ENCODE peak calls at places on chromosome 12, in ten cellular contexts. One of them, this sample, is unnamed.

GRCh38 chr12:98838282-98838681 is 193.2 kb downstream of the APAF1 start:
- DNase-seq in hepatocyte: no peak
- DNase-seq in fibroblast of pulmonary artery: peak
- DNase-seq in sigmoid colon: no peak
- DNase-seq in choroid plexus epithelial cell: peak
- DNase-seq in lower lobe of right lung: no peak
- DNase-seq in MG63: peak
- DNase-seq in foreskin fibroblast: peak
- DNase-seq in fibroblast of mammary gland: peak
- DNase-seq in upper lobe of right lung: no peak
- DNase-seq in this sample: no peak

GRCh38 chr12:47752552-47752951 is 6.1 kb downstream of the RAPGEF3 start:
- DNase-seq in hepatocyte: no peak
- DNase-seq in fibroblast of pulmonary artery: no peak
- DNase-seq in sigmoid colon: no peak
- DNase-seq in choroid plexus epithelial cell: no peak
- DNase-seq in lower lobe of right lung: no peak
- DNase-seq in MG63: peak
- DNase-seq in foreskin fibroblast: peak
- DNase-seq in fibroblast of mammary gland: peak
- DNase-seq in upper lobe of right lung: no peak
- DNase-seq in this sample: no peak

GRCh38 chr12:47268501-47269459 is 189.0 kb upstream of the AMIGO2 start:
- DNase-seq in hepatocyte: no peak
- DNase-seq in fibroblast of pulmonary artery: no peak
- DNase-seq in sigmoid colon: no peak
- DNase-seq in choroid plexus epithelial cell: no peak
- DNase-seq in lower lobe of right lung: no peak
- DNase-seq in MG63: no peak
- DNase-seq in foreskin fibroblast: no peak
- DNase-seq in fibroblast of mammary gland: no peak
- DNase-seq in upper lobe of right lung: no peak
- DNase-seq in this sample: no peak

GRCh38 chr12:10052111-10052913 is 21.8 kb downstream of the CLEC9A start:
- DNase-seq in hepatocyte: no peak
- DNase-seq in fibroblast of pulmonary artery: no peak
- DNase-seq in sigmoid colon: no peak
- DNase-seq in choroid plexus epithelial cell: no peak
- DNase-seq in lower lobe of right lung: no peak
- DNase-seq in MG63: no peak
- DNase-seq in foreskin fibroblast: no peak
- DNase-seq in fibroblast of mammary gland: no peak
- DNase-seq in upper lobe of right lung: no peak
- DNase-seq in this sample: no peak

GRCh38 chr12:62986844-62987243 is 51.9 kb upstream of the PPM1H start:
- DNase-seq in hepatocyte: no peak
- DNase-seq in fibroblast of pulmonary artery: no peak
- DNase-seq in sigmoid colon: no peak
- DNase-seq in choroid plexus epithelial cell: no peak
- DNase-seq in lower lobe of right lung: no peak
- DNase-seq in MG63: no peak
- DNase-seq in foreskin fibroblast: no peak
- DNase-seq in fibroblast of mammary gland: no peak
- DNase-seq in upper lobe of right lung: no peak
- DNase-seq in this sample: no peak

GRCh38 chr12:6288235-6288634 is 22.2 kb upstream of the PLEKHG6 start:
- DNase-seq in hepatocyte: no peak
- DNase-seq in fibroblast of pulmonary artery: peak
- DNase-seq in sigmoid colon: no peak
- DNase-seq in choroid plexus epithelial cell: peak
- DNase-seq in lower lobe of right lung: no peak
- DNase-seq in MG63: no peak
- DNase-seq in foreskin fibroblast: peak
- DNase-seq in fibroblast of mammary gland: peak
- DNase-seq in upper lobe of right lung: no peak
- DNase-seq in this sample: no peak

GRCh38 chr12:63070709-63071108 is 80.3 kb downstream of the AVPR1A start:
- DNase-seq in hepatocyte: no peak
- DNase-seq in fibroblast of pulmonary artery: no peak
- DNase-seq in sigmoid colon: no peak
- DNase-seq in choroid plexus epithelial cell: peak
- DNase-seq in lower lobe of right lung: no peak
- DNase-seq in MG63: no peak
- DNase-seq in foreskin fibroblast: no peak
- DNase-seq in fibroblast of mammary gland: no peak
- DNase-seq in upper lobe of right lung: no peak
- DNase-seq in this sample: no peak

GRCh38 chr12:68675098-68675842 is 11.5 kb upstream of the NUP107 start:
- DNase-seq in hepatocyte: no peak
- DNase-seq in fibroblast of pulmonary artery: no peak
- DNase-seq in sigmoid colon: no peak
- DNase-seq in choroid plexus epithelial cell: no peak
- DNase-seq in lower lobe of right lung: peak
- DNase-seq in MG63: no peak
- DNase-seq in foreskin fibroblast: no peak
- DNase-seq in fibroblast of mammary gland: no peak
- DNase-seq in upper lobe of right lung: no peak
- DNase-seq in this sample: no peak

GRCh38 chr12:98593351-98594049 is at the start of gene SLC25A3:
- DNase-seq in hepatocyte: peak
- DNase-seq in fibroblast of pulmonary artery: peak
- DNase-seq in sigmoid colon: peak
- DNase-seq in choroid plexus epithelial cell: peak
- DNase-seq in lower lobe of right lung: peak
- DNase-seq in MG63: peak
- DNase-seq in foreskin fibroblast: peak
- DNase-seq in fibroblast of mammary gland: peak
- DNase-seq in upper lobe of right lung: peak
- DNase-seq in this sample: peak

GRCh38 chr12:10068634-10069033 is 30.2 kb downstream of the CLEC1A start:
- DNase-seq in hepatocyte: no peak
- DNase-seq in fibroblast of pulmonary artery: no peak
- DNase-seq in sigmoid colon: no peak
- DNase-seq in choroid plexus epithelial cell: no peak
- DNase-seq in lower lobe of right lung: no peak
- DNase-seq in MG63: no peak
- DNase-seq in foreskin fibroblast: no peak
- DNase-seq in fibroblast of mammary gland: no peak
- DNase-seq in upper lobe of right lung: no peak
- DNase-seq in this sample: no peak

GRCh38 chr12:30440826-30441602 is 254.7 kb downstream of the IPO8 start:
- DNase-seq in hepatocyte: peak
- DNase-seq in fibroblast of pulmonary artery: peak
- DNase-seq in sigmoid colon: no peak
- DNase-seq in choroid plexus epithelial cell: peak
- DNase-seq in lower lobe of right lung: no peak
- DNase-seq in MG63: peak
- DNase-seq in foreskin fibroblast: peak
- DNase-seq in fibroblast of mammary gland: peak
- DNase-seq in upper lobe of right lung: no peak
- DNase-seq in this sample: no peak

GRCh38 chr12:76762556-76762955 is 1.4 kb upstream of the ZDHHC17 start:
- DNase-seq in hepatocyte: peak
- DNase-seq in fibroblast of pulmonary artery: no peak
- DNase-seq in sigmoid colon: no peak
- DNase-seq in choroid plexus epithelial cell: no peak
- DNase-seq in lower lobe of right lung: no peak
- DNase-seq in MG63: no peak
- DNase-seq in foreskin fibroblast: no peak
- DNase-seq in fibroblast of mammary gland: peak
- DNase-seq in upper lobe of right lung: no peak
- DNase-seq in this sample: no peak

GRCh38 chr12:57268264-57268663 is 17.3 kb upstream of the STAC3 start:
- DNase-seq in hepatocyte: no peak
- DNase-seq in fibroblast of pulmonary artery: no peak
- DNase-seq in sigmoid colon: no peak
- DNase-seq in choroid plexus epithelial cell: no peak
- DNase-seq in lower lobe of right lung: no peak
- DNase-seq in MG63: no peak
- DNase-seq in foreskin fibroblast: peak
- DNase-seq in fibroblast of mammary gland: peak
- DNase-seq in upper lobe of right lung: no peak
- DNase-seq in this sample: no peak

GRCh38 chr12:107443320-107444090 is 242.1 kb upstream of the PWP1 start:
- DNase-seq in hepatocyte: no peak
- DNase-seq in fibroblast of pulmonary artery: no peak
- DNase-seq in sigmoid colon: no peak
- DNase-seq in choroid plexus epithelial cell: no peak
- DNase-seq in lower lobe of right lung: no peak
- DNase-seq in MG63: no peak
- DNase-seq in foreskin fibroblast: no peak
- DNase-seq in fibroblast of mammary gland: no peak
- DNase-seq in upper lobe of right lung: no peak
- DNase-seq in this sample: no peak

GRCh38 chr12:107442593-107442992 is 243.0 kb upstream of the PWP1 start:
- DNase-seq in hepatocyte: no peak
- DNase-seq in fibroblast of pulmonary artery: no peak
- DNase-seq in sigmoid colon: no peak
- DNase-seq in choroid plexus epithelial cell: peak
- DNase-seq in lower lobe of right lung: no peak
- DNase-seq in MG63: no peak
- DNase-seq in foreskin fibroblast: no peak
- DNase-seq in fibroblast of mammary gland: no peak
- DNase-seq in upper lobe of right lung: no peak
- DNase-seq in this sample: no peak

GRCh38 chr12:107440596-107440995 is 245.0 kb upstream of the PWP1 start:
- DNase-seq in hepatocyte: no peak
- DNase-seq in fibroblast of pulmonary artery: no peak
- DNase-seq in sigmoid colon: no peak
- DNase-seq in choroid plexus epithelial cell: no peak
- DNase-seq in lower lobe of right lung: no peak
- DNase-seq in MG63: no peak
- DNase-seq in foreskin fibroblast: no peak
- DNase-seq in fibroblast of mammary gland: no peak
- DNase-seq in upper lobe of right lung: no peak
- DNase-seq in this sample: no peak

GRCh38 chr12:107439101-107439738 is 246.4 kb upstream of the PWP1 start:
- DNase-seq in hepatocyte: no peak
- DNase-seq in fibroblast of pulmonary artery: no peak
- DNase-seq in sigmoid colon: no peak
- DNase-seq in choroid plexus epithelial cell: no peak
- DNase-seq in lower lobe of right lung: no peak
- DNase-seq in MG63: no peak
- DNase-seq in foreskin fibroblast: no peak
- DNase-seq in fibroblast of mammary gland: no peak
- DNase-seq in upper lobe of right lung: no peak
- DNase-seq in this sample: no peak

GRCh38 chr12:107441906-107442305 is 243.7 kb upstream of the PWP1 start:
- DNase-seq in hepatocyte: no peak
- DNase-seq in fibroblast of pulmonary artery: peak
- DNase-seq in sigmoid colon: no peak
- DNase-seq in choroid plexus epithelial cell: peak
- DNase-seq in lower lobe of right lung: no peak
- DNase-seq in MG63: peak
- DNase-seq in foreskin fibroblast: no peak
- DNase-seq in fibroblast of mammary gland: peak
- DNase-seq in upper lobe of right lung: no peak
- DNase-seq in this sample: no peak
- H3K4me3 ChIP-seq in hepatocyte: no peak
- H3K4me3 ChIP-seq in fibroblast of pulmonary artery: peak
- H3K4me3 ChIP-seq in sigmoid colon: no peak
- H3K4me3 ChIP-seq in choroid plexus epithelial cell: peak
- H3K4me3 ChIP-seq in lower lobe of right lung: peak
- H3K4me3 ChIP-seq in MG63: no peak
- H3K4me3 ChIP-seq in foreskin fibroblast: no peak
- H3K4me3 ChIP-seq in fibroblast of mammary gland: no peak
- H3K4me3 ChIP-seq in upper lobe of right lung: peak
- H3K4me3 ChIP-seq in this sample: no peak

DNA sequence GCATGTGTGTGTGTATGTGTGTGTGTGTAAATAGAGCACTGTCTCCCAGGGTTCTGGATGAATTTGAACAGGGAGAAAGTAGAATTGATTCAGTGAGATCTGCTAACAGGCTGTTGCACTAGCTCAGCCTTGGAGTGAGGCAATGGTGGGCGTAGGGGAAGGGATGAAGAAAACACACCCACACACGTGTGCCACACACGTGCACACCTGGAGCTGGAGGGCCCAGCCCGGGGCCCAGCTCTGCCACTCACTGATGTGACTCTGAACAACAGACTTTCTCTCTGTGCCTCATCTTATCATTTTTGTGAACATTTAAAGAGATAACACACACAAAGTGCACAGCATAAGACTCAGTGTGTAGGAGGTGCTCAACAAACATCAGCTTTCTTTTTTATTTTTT is 4.2 kb downstream of the ACACB start:
- DNase-seq in hepatocyte: no peak
- DNase-seq in fibroblast of pulmonary artery: no peak
- DNase-seq in sigmoid colon: peak
- DNase-seq in choroid plexus epithelial cell: no peak
- DNase-seq in lower lobe of right lung: no peak
- DNase-seq in MG63: no peak
- DNase-seq in foreskin fibroblast: no peak
- DNase-seq in fibroblast of mammary gland: no peak
- DNase-seq in upper lobe of right lung: no peak
- DNase-seq in this sample: no peak
- H3K4me3 ChIP-seq in hepatocyte: no peak
- H3K4me3 ChIP-seq in fibroblast of pulmonary artery: no peak
- H3K4me3 ChIP-seq in sigmoid colon: no peak
- H3K4me3 ChIP-seq in choroid plexus epithelial cell: no peak
- H3K4me3 ChIP-seq in lower lobe of right lung: no peak
- H3K4me3 ChIP-seq in MG63: no peak
- H3K4me3 ChIP-seq in foreskin fibroblast: no peak
- H3K4me3 ChIP-seq in fibroblast of mammary gland: no peak
- H3K4me3 ChIP-seq in upper lobe of right lung: no peak
- H3K4me3 ChIP-seq in this sample: no peak

GRCh38 chr12:8027856-8028255 is 4.7 kb upstream of the FOXJ2 start:
- DNase-seq in hepatocyte: no peak
- DNase-seq in fibroblast of pulmonary artery: no peak
- DNase-seq in sigmoid colon: no peak
- DNase-seq in choroid plexus epithelial cell: no peak
- DNase-seq in lower lobe of right lung: no peak
- DNase-seq in MG63: no peak
- DNase-seq in foreskin fibroblast: no peak
- DNase-seq in fibroblast of mammary gland: no peak
- DNase-seq in upper lobe of right lung: no peak
- DNase-seq in this sample: no peak
- H3K4me3 ChIP-seq in hepatocyte: peak
- H3K4me3 ChIP-seq in fibroblast of pulmonary artery: no peak
- H3K4me3 ChIP-seq in sigmoid colon: no peak
- H3K4me3 ChIP-seq in choroid plexus epithelial cell: no peak
- H3K4me3 ChIP-seq in lower lobe of right lung: peak
- H3K4me3 ChIP-seq in MG63: peak
- H3K4me3 ChIP-seq in foreskin fibroblast: no peak
- H3K4me3 ChIP-seq in fibroblast of mammary gland: no peak
- H3K4me3 ChIP-seq in upper lobe of right lung: no peak
- H3K4me3 ChIP-seq in this sample: no peak

DNA sequence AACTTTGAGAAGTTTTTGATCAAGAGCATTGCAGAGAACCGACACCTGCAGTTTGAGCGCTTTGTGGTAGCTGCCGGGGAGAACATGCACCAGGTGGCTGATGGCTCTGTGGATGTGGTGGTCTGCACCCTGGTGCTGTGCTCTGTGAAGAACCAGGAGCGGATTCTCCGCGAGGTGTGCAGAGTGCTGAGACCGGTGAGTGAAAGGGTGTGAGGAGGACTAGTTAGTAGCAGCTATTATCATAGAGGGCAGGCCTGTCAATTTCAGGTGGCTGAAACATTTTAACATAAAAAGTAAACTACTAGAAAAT is 27.0 kb upstream of the HIGD1C start:
- DNase-seq in hepatocyte: no peak
- DNase-seq in fibroblast of pulmonary artery: no peak
- DNase-seq in sigmoid colon: no peak
- DNase-seq in choroid plexus epithelial cell: no peak
- DNase-seq in lower lobe of right lung: no peak
- DNase-seq in MG63: no peak
- DNase-seq in foreskin fibroblast: no peak
- DNase-seq in fibroblast of mammary gland: no peak
- DNase-seq in upper lobe of right lung: no peak
- DNase-seq in this sample: no peak
- H3K4me3 ChIP-seq in hepatocyte: peak
- H3K4me3 ChIP-seq in fibroblast of pulmonary artery: peak
- H3K4me3 ChIP-seq in sigmoid colon: peak
- H3K4me3 ChIP-seq in choroid plexus epithelial cell: peak
- H3K4me3 ChIP-seq in lower lobe of right lung: peak
- H3K4me3 ChIP-seq in MG63: no peak
- H3K4me3 ChIP-seq in foreskin fibroblast: peak
- H3K4me3 ChIP-seq in fibroblast of mammary gland: peak
- H3K4me3 ChIP-seq in upper lobe of right lung: peak
- H3K4me3 ChIP-seq in this sample: peak

This sample was measured in skeletal muscle cell.